ENCODE peak calls at places on chromosomes 1 and 21, in six cellular contexts. U is progenitor cell of endocrine pancreas, J is AG04450, O is A549, L is GM06990, Y is tibial artery. R is an unnamed sample.

GRCh38 chr1:230896719-230897118 is 28.4 kb upstream of the C1orf198 start:
- DNase-seq in U (no peak), J (no peak), O (no peak), L (no peak), Y (no peak), R (no peak)

GRCh38 chr1:204074274-204075115 is 1.6 kb downstream of the SOX13 start:
- DNase-seq in U (peak; percentile 36), J (no peak), O (peak; percentile 58), L (no peak), Y (peak; percentile 61), R (no peak)

GRCh38 chr1:213135572-213135971 is 84.5 kb downstream of the RPS6KC1 start:
- DNase-seq in U (no peak), J (no peak), O (no peak), L (no peak), Y (no peak), R (no peak)

GRCh38 chr1:232226197-232226681 is 403.7 kb downstream of the SIPA1L2 start:
- DNase-seq in U (no peak), J (peak; percentile 20), O (no peak), L (no peak), Y (no peak), R (peak; percentile 18)

GRCh38 chr1:162701286-162701685 is 69.0 kb downstream of the DDR2 start:
- DNase-seq in U (no peak), J (no peak), O (no peak), L (peak; percentile 22), Y (no peak), R (no peak)

GRCh38 chr1:153447498-153448170 is 12.8 kb downstream of the S100A7 start:
- DNase-seq in U (no peak), J (peak; percentile 32), O (no peak), L (no peak), Y (no peak), R (peak; percentile 24)

GRCh38 chr1:229991724-229992333 is 75.2 kb upstream of the GALNT2 start:
- DNase-seq in U (no peak), J (no peak), O (no peak), L (no peak), Y (no peak), R (no peak)

GRCh38 chr1:160219062-160219929 is 14.1 kb downstream of the PEA15 start:
- DNase-seq in U (no peak), J (peak; percentile 55), O (peak; percentile 55), L (no peak), Y (peak; percentile 55), R (peak; percentile 49)

GRCh38 chr1:31605908-31606427 is 11.5 kb upstream of the HCRTR1 start:
- DNase-seq in U (no peak), J (peak; percentile 24), O (no peak), L (peak; percentile 78), Y (no peak), R (no peak)

GRCh38 chr1:59689741-59690140 is 125.0 kb upstream of the HOOK1 start:
- DNase-seq in U (no peak), J (no peak), O (no peak), L (no peak), Y (no peak), R (no peak)

GRCh38 chr1:39675220-39675619 is 3.3 kb upstream of the NT5C1A start:
- DNase-seq in U (no peak), J (no peak), O (no peak), L (no peak), Y (no peak), R (no peak)

GRCh38 chr1:66258404-66259105 is 275.4 kb upstream of the SGIP1 start:
- DNase-seq in U (no peak), J (no peak), O (no peak), L (no peak), Y (no peak), R (no peak)

GRCh38 chr1:24968941-24969585 is 39.0 kb upstream of the RUNX3 start:
- DNase-seq in U (no peak), J (no peak), O (no peak), L (no peak), Y (no peak), R (no peak)

GRCh38 chr1:172733815-172734214 is 74.9 kb downstream of the FASLG start:
- DNase-seq in U (no peak), J (no peak), O (no peak), L (no peak), Y (no peak), R (no peak)

GRCh38 chr1:183185941-183186490 is at the start of gene LAMC2:
- DNase-seq in U (peak; percentile 58), J (no peak), O (peak; percentile 84), L (no peak), Y (no peak), R (no peak)
- TF ChIP-seq CTCF in U (peak; percentile 58), J (peak; percentile 41), O (peak; percentile 28), L (no peak), Y (no peak), R (no peak)

DNA sequence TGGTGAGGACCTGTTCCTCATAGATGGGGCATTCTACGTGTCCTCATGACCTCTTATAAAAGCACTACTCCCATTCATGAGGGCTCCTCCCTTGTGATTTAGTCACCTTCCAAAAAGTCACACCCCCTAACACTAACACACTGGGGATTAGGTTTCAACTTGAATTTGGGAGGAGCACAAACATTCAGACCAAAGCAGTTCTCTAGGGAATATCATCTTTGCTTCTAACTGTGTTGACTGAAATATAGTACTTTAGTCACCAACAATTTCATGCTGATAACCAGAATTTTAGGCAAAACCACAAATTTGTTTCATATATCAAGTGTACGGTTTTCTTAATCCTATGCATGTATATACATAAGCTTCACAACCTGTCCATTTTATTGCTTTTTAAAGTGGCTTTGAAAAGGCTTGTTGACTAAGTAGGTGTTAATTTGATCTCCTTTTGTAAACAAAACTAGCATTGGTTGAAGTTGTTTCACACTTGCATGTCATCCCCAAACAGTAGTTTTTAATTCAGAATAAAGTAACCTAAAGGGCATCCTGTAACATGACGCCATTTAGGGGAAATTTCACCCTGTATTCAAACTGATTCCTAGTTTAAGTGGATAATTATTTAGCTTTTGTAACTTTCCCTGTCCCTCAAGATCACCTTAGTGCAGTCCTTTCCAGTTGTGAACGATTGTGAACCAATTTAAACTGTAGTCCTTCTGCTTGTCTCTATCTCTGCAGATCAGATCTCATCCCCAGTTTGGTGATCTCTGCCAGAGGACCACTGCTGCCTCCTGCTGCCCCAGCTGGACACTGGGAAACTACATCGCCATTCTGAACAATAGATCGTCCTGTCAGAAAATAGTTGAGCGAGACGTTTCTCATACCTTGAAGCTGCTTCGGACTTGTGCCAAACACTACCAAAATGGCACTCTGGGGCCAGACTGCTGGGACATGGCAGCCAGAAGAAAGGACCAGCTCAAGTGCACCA is 141.1 kb downstream of the TLR5 start:
- DNase-seq in U (no peak), J (no peak), O (no peak), L (no peak), Y (no peak), R (no peak)
- TF ChIP-seq CTCF in U (no peak), J (peak; percentile 41), O (peak; percentile 16), L (no peak), Y (no peak), R (peak; percentile 12)

DNA sequence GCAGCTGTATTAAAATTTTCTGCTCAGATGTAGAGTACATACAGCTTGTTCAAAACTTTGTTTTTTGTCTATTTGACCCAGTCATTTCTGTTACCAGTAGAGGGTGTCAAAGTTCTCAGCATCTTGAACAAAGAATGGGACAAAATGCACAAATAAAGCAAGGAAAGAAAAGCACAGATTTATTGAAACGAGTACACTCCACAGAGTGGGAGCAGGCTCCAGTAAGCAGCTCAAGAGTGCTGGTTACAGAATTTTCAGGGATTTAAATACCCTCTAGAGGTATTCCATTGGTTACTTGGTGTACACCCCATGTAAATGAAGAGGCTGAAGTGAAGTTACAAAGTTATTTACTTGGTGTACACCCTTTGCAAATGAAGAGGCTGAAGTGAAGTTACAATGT is 8.9 kb upstream of the PRMT6 start:
- DNase-seq in U (no peak), J (no peak), O (no peak), L (no peak), Y (no peak), R (no peak)
- TF ChIP-seq CTCF in U (no peak), J (no peak), O (no peak), L (peak; percentile 9), Y (no peak), R (peak; percentile 6)

DNA sequence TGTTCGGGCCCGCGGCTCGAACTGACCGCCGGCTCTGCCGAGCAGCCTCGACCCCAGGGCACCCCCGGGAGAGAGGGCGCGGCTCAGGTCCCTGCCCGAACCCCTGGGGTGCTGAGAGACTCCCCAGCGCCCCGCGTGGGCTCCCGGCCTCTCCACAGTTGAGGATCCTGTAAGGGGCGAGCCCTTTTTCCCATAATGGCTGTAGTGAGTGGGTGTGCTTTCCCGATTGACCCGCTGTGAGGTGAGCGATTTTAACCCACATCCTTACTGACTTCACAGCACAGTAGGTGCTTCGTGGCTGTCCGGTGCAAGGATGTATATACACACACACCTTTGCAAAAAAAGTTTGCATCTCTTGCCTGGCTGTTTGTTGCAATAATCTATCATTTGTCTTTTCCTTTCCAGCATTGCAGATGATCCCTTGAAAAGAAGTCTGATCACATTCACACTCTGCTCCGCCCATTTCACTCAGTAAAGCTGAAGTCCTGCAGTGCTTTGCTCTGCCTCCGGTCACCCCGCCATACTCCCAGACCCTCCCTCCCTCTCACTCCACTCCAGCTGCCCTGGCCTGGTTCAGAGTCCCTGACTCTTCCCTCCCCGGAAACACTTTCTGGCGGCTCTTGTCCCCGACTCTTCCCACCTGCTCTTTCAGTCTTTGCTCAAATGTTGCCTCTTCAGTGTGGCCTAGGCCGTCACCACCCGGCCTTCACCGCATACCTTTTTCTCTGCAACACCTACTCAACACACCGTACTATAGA is 955 bp upstream of the UBE2G2 start:
- DNase-seq in U (no peak), J (no peak), O (peak; percentile 12), L (no peak), Y (no peak), R (no peak)
- TF ChIP-seq CTCF in U (peak; percentile 26), J (no peak), O (no peak), L (peak; percentile 23), Y (no peak), R (no peak)

DNA sequence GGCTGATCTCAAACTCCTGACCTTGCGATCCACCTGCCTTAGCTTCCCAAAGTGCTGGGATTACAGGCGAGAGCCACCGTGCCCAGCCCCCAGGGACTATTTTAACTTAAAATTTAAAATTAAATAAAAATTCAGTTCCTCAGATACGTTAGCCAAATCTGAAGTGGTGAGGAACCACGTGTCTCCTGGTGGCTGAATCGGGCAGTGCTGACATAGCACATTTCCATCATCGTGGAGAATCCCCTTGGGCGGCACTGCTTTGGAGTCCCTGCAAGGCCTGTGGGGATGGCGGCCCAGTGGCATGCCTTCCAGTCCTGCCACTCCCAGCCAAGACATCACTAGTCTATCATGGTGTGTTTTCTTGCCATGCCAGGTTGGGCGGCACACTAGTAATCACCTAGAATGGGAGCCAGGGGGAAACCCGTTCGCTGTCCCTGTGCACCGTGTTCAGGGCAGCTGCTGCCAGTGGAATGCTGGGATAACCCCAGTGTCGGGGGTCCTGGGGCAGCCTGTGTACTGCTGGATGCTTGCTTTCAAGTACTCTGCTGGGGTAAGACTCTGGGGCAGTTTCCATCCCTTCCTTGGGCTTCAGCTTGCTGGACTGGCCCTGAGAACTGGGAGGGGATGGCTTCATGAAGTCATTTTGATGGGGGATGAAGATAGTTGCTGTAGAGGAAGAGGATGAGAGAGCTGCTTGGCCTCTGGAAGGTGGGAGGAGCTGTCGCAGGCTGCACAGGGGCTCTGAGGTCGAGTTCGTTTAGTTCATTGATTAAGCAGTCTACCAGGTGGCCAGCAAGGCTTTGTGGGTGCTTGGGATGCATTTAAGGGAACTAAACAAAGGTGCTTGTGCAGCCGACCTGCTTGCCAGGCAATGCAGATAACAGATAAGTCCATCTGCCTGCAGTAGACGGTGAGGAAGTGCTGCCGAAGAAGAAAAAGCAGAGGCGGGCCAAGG is 4.6 kb downstream of the ZBTB48 start:
- DNase-seq in U (no peak), J (no peak), O (no peak), L (no peak), Y (no peak), R (no peak)
- TF ChIP-seq CTCF in U (peak; percentile 22), J (peak; percentile 21), O (no peak), L (no peak), Y (peak; percentile 8), R (no peak)

GRCh38 chr1:54686155-54686554 is 29.5 kb upstream of the TTC4 start:
- DNase-seq in U (no peak), J (no peak), O (no peak), L (no peak), Y (no peak), R (no peak)
- TF ChIP-seq CTCF in U (no peak), J (no peak), O (no peak), L (no peak), Y (no peak), R (no peak)

R was measured in AG09319.